ENCODE peak calls at places on chromosomes 11 and 22, in seven cellular contexts. One of them, this sample, is unnamed.

GRCh38 chr11:112004389-112004788 is 20.8 kb upstream of the DLAT start:
- DNase-seq in IMR-90: no peak
- DNase-seq in neural progenitor cell: no peak
- DNase-seq in NCI-H1105 treated with DMSO at 0.1 percent for 48 hours: no peak
- DNase-seq in activated CD4-positive, alpha-beta T cell treated with anti-CD3 and anti-CD28 coated beads, Interleukin-2, amount 50 U/mL, for 24 hours: no peak
- DNase-seq in neural crest cell: no peak
- DNase-seq in activated T-cell treated with anti-CD3 and anti-CD28 coated beads, Interleukin-2, amount 50 U/mL, for 4 hours: no peak
- DNase-seq in this sample: no peak

GRCh38 chr11:1156506-1157340 is 1.0 kb upstream of the MUC5AC start:
- DNase-seq in IMR-90: no peak
- DNase-seq in neural progenitor cell: no peak
- DNase-seq in NCI-H1105 treated with DMSO at 0.1 percent for 48 hours: no peak
- DNase-seq in activated CD4-positive, alpha-beta T cell treated with anti-CD3 and anti-CD28 coated beads, Interleukin-2, amount 50 U/mL, for 24 hours: no peak
- DNase-seq in neural crest cell: no peak
- DNase-seq in activated T-cell treated with anti-CD3 and anti-CD28 coated beads, Interleukin-2, amount 50 U/mL, for 4 hours: no peak
- DNase-seq in this sample: peak

GRCh38 chr22:20063271-20064139 is 16.5 kb upstream of the DGCR8 start:
- DNase-seq in IMR-90: no peak
- DNase-seq in neural progenitor cell: no peak
- DNase-seq in NCI-H1105 treated with DMSO at 0.1 percent for 48 hours: no peak
- DNase-seq in activated CD4-positive, alpha-beta T cell treated with anti-CD3 and anti-CD28 coated beads, Interleukin-2, amount 50 U/mL, for 24 hours: no peak
- DNase-seq in neural crest cell: no peak
- DNase-seq in activated T-cell treated with anti-CD3 and anti-CD28 coated beads, Interleukin-2, amount 50 U/mL, for 4 hours: no peak
- DNase-seq in this sample: no peak

GRCh38 chr11:93143800-93144199 is 54.0 kb downstream of the SLC36A4 start:
- DNase-seq in IMR-90: peak
- DNase-seq in neural progenitor cell: no peak
- DNase-seq in NCI-H1105 treated with DMSO at 0.1 percent for 48 hours: no peak
- DNase-seq in activated CD4-positive, alpha-beta T cell treated with anti-CD3 and anti-CD28 coated beads, Interleukin-2, amount 50 U/mL, for 24 hours: no peak
- DNase-seq in neural crest cell: no peak
- DNase-seq in activated T-cell treated with anti-CD3 and anti-CD28 coated beads, Interleukin-2, amount 50 U/mL, for 4 hours: no peak
- DNase-seq in this sample: no peak

GRCh38 chr22:46262449-46263207 is 515 bp downstream of the PKDREJ start:
- DNase-seq in IMR-90: peak
- DNase-seq in neural progenitor cell: peak
- DNase-seq in NCI-H1105 treated with DMSO at 0.1 percent for 48 hours: no peak
- DNase-seq in activated CD4-positive, alpha-beta T cell treated with anti-CD3 and anti-CD28 coated beads, Interleukin-2, amount 50 U/mL, for 24 hours: no peak
- DNase-seq in neural crest cell: peak
- DNase-seq in activated T-cell treated with anti-CD3 and anti-CD28 coated beads, Interleukin-2, amount 50 U/mL, for 4 hours: no peak
- DNase-seq in this sample: peak

GRCh38 chr11:35237860-35238715 is 99.1 kb downstream of the CD44 start:
- DNase-seq in IMR-90: no peak
- DNase-seq in neural progenitor cell: peak
- DNase-seq in NCI-H1105 treated with DMSO at 0.1 percent for 48 hours: peak
- DNase-seq in activated CD4-positive, alpha-beta T cell treated with anti-CD3 and anti-CD28 coated beads, Interleukin-2, amount 50 U/mL, for 24 hours: no peak
- DNase-seq in neural crest cell: peak
- DNase-seq in activated T-cell treated with anti-CD3 and anti-CD28 coated beads, Interleukin-2, amount 50 U/mL, for 4 hours: peak
- DNase-seq in this sample: peak

GRCh38 chr11:118910309-118911112 is 15.2 kb downstream of the BCL9L start:
- DNase-seq in IMR-90: peak
- DNase-seq in neural progenitor cell: peak
- DNase-seq in NCI-H1105 treated with DMSO at 0.1 percent for 48 hours: no peak
- DNase-seq in activated CD4-positive, alpha-beta T cell treated with anti-CD3 and anti-CD28 coated beads, Interleukin-2, amount 50 U/mL, for 24 hours: no peak
- DNase-seq in neural crest cell: no peak
- DNase-seq in activated T-cell treated with anti-CD3 and anti-CD28 coated beads, Interleukin-2, amount 50 U/mL, for 4 hours: peak
- DNase-seq in this sample: no peak

GRCh38 chr11:46285594-46286033 is 8.2 kb downstream of the CREB3L1 start:
- DNase-seq in IMR-90: peak
- DNase-seq in neural progenitor cell: no peak
- DNase-seq in NCI-H1105 treated with DMSO at 0.1 percent for 48 hours: no peak
- DNase-seq in activated CD4-positive, alpha-beta T cell treated with anti-CD3 and anti-CD28 coated beads, Interleukin-2, amount 50 U/mL, for 24 hours: no peak
- DNase-seq in neural crest cell: no peak
- DNase-seq in activated T-cell treated with anti-CD3 and anti-CD28 coated beads, Interleukin-2, amount 50 U/mL, for 4 hours: no peak
- DNase-seq in this sample: no peak

GRCh38 chr11:75164318-75164827 is 13.5 kb downstream of the SLCO2B1 start:
- DNase-seq in IMR-90: no peak
- DNase-seq in neural progenitor cell: no peak
- DNase-seq in NCI-H1105 treated with DMSO at 0.1 percent for 48 hours: no peak
- DNase-seq in activated CD4-positive, alpha-beta T cell treated with anti-CD3 and anti-CD28 coated beads, Interleukin-2, amount 50 U/mL, for 24 hours: no peak
- DNase-seq in neural crest cell: no peak
- DNase-seq in activated T-cell treated with anti-CD3 and anti-CD28 coated beads, Interleukin-2, amount 50 U/mL, for 4 hours: no peak
- DNase-seq in this sample: no peak

GRCh38 chr11:57321996-57322880 is 2.5 kb downstream of the TNKS1BP1 start:
- DNase-seq in IMR-90: peak
- DNase-seq in neural progenitor cell: peak
- DNase-seq in NCI-H1105 treated with DMSO at 0.1 percent for 48 hours: no peak
- DNase-seq in activated CD4-positive, alpha-beta T cell treated with anti-CD3 and anti-CD28 coated beads, Interleukin-2, amount 50 U/mL, for 24 hours: no peak
- DNase-seq in neural crest cell: peak
- DNase-seq in activated T-cell treated with anti-CD3 and anti-CD28 coated beads, Interleukin-2, amount 50 U/mL, for 4 hours: no peak
- DNase-seq in this sample: no peak

GRCh38 chr11:32039149-32039548 is 51.7 kb upstream of the RCN1 start:
- DNase-seq in IMR-90: no peak
- DNase-seq in neural progenitor cell: no peak
- DNase-seq in NCI-H1105 treated with DMSO at 0.1 percent for 48 hours: no peak
- DNase-seq in activated CD4-positive, alpha-beta T cell treated with anti-CD3 and anti-CD28 coated beads, Interleukin-2, amount 50 U/mL, for 24 hours: no peak
- DNase-seq in neural crest cell: no peak
- DNase-seq in activated T-cell treated with anti-CD3 and anti-CD28 coated beads, Interleukin-2, amount 50 U/mL, for 4 hours: no peak
- DNase-seq in this sample: no peak

GRCh38 chr11:108558222-108558621 is 35.3 kb downstream of the EXPH5 start:
- DNase-seq in IMR-90: no peak
- DNase-seq in neural progenitor cell: no peak
- DNase-seq in NCI-H1105 treated with DMSO at 0.1 percent for 48 hours: no peak
- DNase-seq in activated CD4-positive, alpha-beta T cell treated with anti-CD3 and anti-CD28 coated beads, Interleukin-2, amount 50 U/mL, for 24 hours: no peak
- DNase-seq in neural crest cell: no peak
- DNase-seq in activated T-cell treated with anti-CD3 and anti-CD28 coated beads, Interleukin-2, amount 50 U/mL, for 4 hours: no peak
- DNase-seq in this sample: no peak

GRCh38 chr11:64694821-64695365 is 28.1 kb downstream of the NRXN2 start:
- DNase-seq in IMR-90: no peak
- DNase-seq in neural progenitor cell: peak
- DNase-seq in NCI-H1105 treated with DMSO at 0.1 percent for 48 hours: peak
- DNase-seq in activated CD4-positive, alpha-beta T cell treated with anti-CD3 and anti-CD28 coated beads, Interleukin-2, amount 50 U/mL, for 24 hours: no peak
- DNase-seq in neural crest cell: peak
- DNase-seq in activated T-cell treated with anti-CD3 and anti-CD28 coated beads, Interleukin-2, amount 50 U/mL, for 4 hours: no peak
- DNase-seq in this sample: no peak

GRCh38 chr11:115941481-115941993 is 437.3 kb upstream of the CADM1 start:
- DNase-seq in IMR-90: peak
- DNase-seq in neural progenitor cell: no peak
- DNase-seq in NCI-H1105 treated with DMSO at 0.1 percent for 48 hours: no peak
- DNase-seq in activated CD4-positive, alpha-beta T cell treated with anti-CD3 and anti-CD28 coated beads, Interleukin-2, amount 50 U/mL, for 24 hours: no peak
- DNase-seq in neural crest cell: no peak
- DNase-seq in activated T-cell treated with anti-CD3 and anti-CD28 coated beads, Interleukin-2, amount 50 U/mL, for 4 hours: no peak
- DNase-seq in this sample: no peak

GRCh38 chr11:79294845-79295520 is 145.8 kb downstream of the TENM4 start:
- DNase-seq in IMR-90: no peak
- DNase-seq in neural progenitor cell: peak
- DNase-seq in NCI-H1105 treated with DMSO at 0.1 percent for 48 hours: peak
- DNase-seq in activated CD4-positive, alpha-beta T cell treated with anti-CD3 and anti-CD28 coated beads, Interleukin-2, amount 50 U/mL, for 24 hours: no peak
- DNase-seq in neural crest cell: no peak
- DNase-seq in activated T-cell treated with anti-CD3 and anti-CD28 coated beads, Interleukin-2, amount 50 U/mL, for 4 hours: no peak
- DNase-seq in this sample: no peak

GRCh38 chr11:73257342-73258103 is 14.6 kb upstream of the P2RY6 start:
- DNase-seq in IMR-90: peak
- DNase-seq in neural progenitor cell: peak
- DNase-seq in NCI-H1105 treated with DMSO at 0.1 percent for 48 hours: no peak
- DNase-seq in activated CD4-positive, alpha-beta T cell treated with anti-CD3 and anti-CD28 coated beads, Interleukin-2, amount 50 U/mL, for 24 hours: no peak
- DNase-seq in neural crest cell: no peak
- DNase-seq in activated T-cell treated with anti-CD3 and anti-CD28 coated beads, Interleukin-2, amount 50 U/mL, for 4 hours: no peak
- DNase-seq in this sample: peak

GRCh38 chr11:117437041-117437790 is 109.6 kb downstream of the CEP164 start:
- DNase-seq in IMR-90: no peak
- DNase-seq in neural progenitor cell: no peak
- DNase-seq in NCI-H1105 treated with DMSO at 0.1 percent for 48 hours: no peak
- DNase-seq in activated CD4-positive, alpha-beta T cell treated with anti-CD3 and anti-CD28 coated beads, Interleukin-2, amount 50 U/mL, for 24 hours: no peak
- DNase-seq in neural crest cell: no peak
- DNase-seq in activated T-cell treated with anti-CD3 and anti-CD28 coated beads, Interleukin-2, amount 50 U/mL, for 4 hours: no peak
- DNase-seq in this sample: no peak

GRCh38 chr11:131749100-131749499 is 378.7 kb downstream of the NTM start:
- DNase-seq in IMR-90: peak
- DNase-seq in neural progenitor cell: no peak
- DNase-seq in NCI-H1105 treated with DMSO at 0.1 percent for 48 hours: no peak
- DNase-seq in activated CD4-positive, alpha-beta T cell treated with anti-CD3 and anti-CD28 coated beads, Interleukin-2, amount 50 U/mL, for 24 hours: no peak
- DNase-seq in neural crest cell: no peak
- DNase-seq in activated T-cell treated with anti-CD3 and anti-CD28 coated beads, Interleukin-2, amount 50 U/mL, for 4 hours: no peak
- DNase-seq in this sample: no peak

GRCh38 chr11:1367721-1368120 is 22.0 kb upstream of the BRSK2 start:
- DNase-seq in IMR-90: no peak
- DNase-seq in neural progenitor cell: no peak
- DNase-seq in NCI-H1105 treated with DMSO at 0.1 percent for 48 hours: no peak
- DNase-seq in activated CD4-positive, alpha-beta T cell treated with anti-CD3 and anti-CD28 coated beads, Interleukin-2, amount 50 U/mL, for 24 hours: no peak
- DNase-seq in neural crest cell: no peak
- DNase-seq in activated T-cell treated with anti-CD3 and anti-CD28 coated beads, Interleukin-2, amount 50 U/mL, for 4 hours: no peak
- DNase-seq in this sample: no peak

GRCh38 chr22:25840883-25841282 is 98.9 kb downstream of the MYO18B start:
- DNase-seq in IMR-90: no peak
- DNase-seq in neural progenitor cell: no peak
- DNase-seq in NCI-H1105 treated with DMSO at 0.1 percent for 48 hours: no peak
- DNase-seq in activated CD4-positive, alpha-beta T cell treated with anti-CD3 and anti-CD28 coated beads, Interleukin-2, amount 50 U/mL, for 24 hours: no peak
- DNase-seq in neural crest cell: no peak
- DNase-seq in activated T-cell treated with anti-CD3 and anti-CD28 coated beads, Interleukin-2, amount 50 U/mL, for 4 hours: no peak
- DNase-seq in this sample: no peak

GRCh38 chr22:42990131-42990838 is 24.7 kb downstream of the PACSIN2 start:
- DNase-seq in IMR-90: peak
- DNase-seq in neural progenitor cell: peak
- DNase-seq in NCI-H1105 treated with DMSO at 0.1 percent for 48 hours: no peak
- DNase-seq in activated CD4-positive, alpha-beta T cell treated with anti-CD3 and anti-CD28 coated beads, Interleukin-2, amount 50 U/mL, for 24 hours: no peak
- DNase-seq in neural crest cell: no peak
- DNase-seq in activated T-cell treated with anti-CD3 and anti-CD28 coated beads, Interleukin-2, amount 50 U/mL, for 4 hours: no peak
- DNase-seq in this sample: no peak

GRCh38 chr11:90997241-90997640 is 774.4 kb upstream of the CHORDC1 start:
- DNase-seq in IMR-90: no peak
- DNase-seq in neural progenitor cell: no peak
- DNase-seq in NCI-H1105 treated with DMSO at 0.1 percent for 48 hours: no peak
- DNase-seq in activated CD4-positive, alpha-beta T cell treated with anti-CD3 and anti-CD28 coated beads, Interleukin-2, amount 50 U/mL, for 24 hours: no peak
- DNase-seq in neural crest cell: no peak
- DNase-seq in activated T-cell treated with anti-CD3 and anti-CD28 coated beads, Interleukin-2, amount 50 U/mL, for 4 hours: no peak
- DNase-seq in this sample: no peak

GRCh38 chr11:18974192-18974591 is 35.0 kb upstream of the MRGPRX1 start:
- DNase-seq in IMR-90: no peak
- DNase-seq in neural progenitor cell: no peak
- DNase-seq in NCI-H1105 treated with DMSO at 0.1 percent for 48 hours: no peak
- DNase-seq in activated CD4-positive, alpha-beta T cell treated with anti-CD3 and anti-CD28 coated beads, Interleukin-2, amount 50 U/mL, for 24 hours: no peak
- DNase-seq in neural crest cell: no peak
- DNase-seq in activated T-cell treated with anti-CD3 and anti-CD28 coated beads, Interleukin-2, amount 50 U/mL, for 4 hours: no peak
- DNase-seq in this sample: no peak

GRCh38 chr11:88414385-88414861 is 76.9 kb upstream of the CTSC start:
- DNase-seq in IMR-90: peak
- DNase-seq in neural progenitor cell: no peak
- DNase-seq in NCI-H1105 treated with DMSO at 0.1 percent for 48 hours: peak
- DNase-seq in activated CD4-positive, alpha-beta T cell treated with anti-CD3 and anti-CD28 coated beads, Interleukin-2, amount 50 U/mL, for 24 hours: no peak
- DNase-seq in neural crest cell: no peak
- DNase-seq in activated T-cell treated with anti-CD3 and anti-CD28 coated beads, Interleukin-2, amount 50 U/mL, for 4 hours: no peak
- DNase-seq in this sample: no peak